ENCODE peak calls at places on chromosomes 13 and 19, in eight cellular contexts. J is cardiac muscle cell; D is NCI-H1105; H is DMS153; V is substantia nigra; Z is memory B cell; X is hippocampal formation; S is activated CD4-positive, CD25-positive, alpha-beta regulatory T cell treated with anti-CD3 and anti-CD28 coated beads, Interleukin-2, amount 50 U/mL, for 16 hours. R is an unnamed sample.

GRCh38 chr19:49939721-49940481 is 10.6 kb upstream of the NUP62 start:
- DNase-seq in D (no peak), S (no peak), J (no peak), Z (no peak), X (no peak), V (no peak), H (no peak), R (no peak)

GRCh38 chr13:41654800-41655199 is 197.4 kb downstream of the RGCC start:
- DNase-seq in D (no peak), H (no peak), Z (no peak), S (no peak), J (no peak), V (no peak), X (no peak), R (no peak)

GRCh38 chr19:3483226-3483628 is at the start of gene SMIM44:
- DNase-seq in Z (no peak), J (no peak), V (no peak), D (no peak), X (no peak), H (no peak), S (no peak), R (no peak)

GRCh38 chr13:19085876-19086275 is 95.7 kb downstream of the TUBA3C start:
- DNase-seq in D (no peak), J (no peak), S (no peak), X (no peak), H (no peak), Z (no peak), V (no peak), R (no peak)

GRCh38 chr19:55809381-55810058 is 22.3 kb downstream of the NLRP11 start:
- DNase-seq in Z (peak; percentile 38), X (no peak), V (no peak), J (no peak), H (peak; percentile 96), D (peak; percentile 98), S (no peak), R (peak; percentile 91)

GRCh38 chr19:18231775-18232174 is 5.5 kb upstream of the PDE4C start:
- DNase-seq in Z (no peak), D (no peak), J (no peak), X (no peak), V (no peak), H (peak; percentile 70), S (no peak), R (no peak)

GRCh38 chr19:48403606-48404005 is 10.1 kb downstream of the GRIN2D start:
- DNase-seq in V (no peak), S (no peak), D (no peak), H (peak; percentile 51), J (peak; percentile 77), Z (no peak), X (peak; percentile 27), R (peak; percentile 73)

GRCh38 chr13:51148952-51149573 is 38.0 kb upstream of the C13orf42 start:
- DNase-seq in S (no peak), D (no peak), Z (no peak), H (peak; percentile 31), J (peak; percentile 76), V (no peak), X (peak; percentile 90), R (no peak)

GRCh38 chr13:110503979-110504499 is 57.5 kb downstream of the RAB20 start:
- DNase-seq in H (no peak), J (no peak), X (no peak), V (no peak), Z (no peak), S (no peak), D (no peak), R (no peak)

GRCh38 chr19:55638864-55639359 is 1.9 kb upstream of the ZNF580 start:
- DNase-seq in X (no peak), H (no peak), Z (no peak), V (no peak), J (peak; percentile 38), D (no peak), S (no peak), R (no peak)

GRCh38 chr19:29389495-29389894 is 136.3 kb upstream of the VSTM2B start:
- DNase-seq in J (no peak), X (no peak), S (no peak), H (no peak), Z (no peak), V (no peak), D (no peak), R (no peak)

GRCh38 chr19:13842294-13843103 is 34.4 kb upstream of the NANOS3 start:
- DNase-seq in V (peak; percentile 42), Z (peak; percentile 82), X (no peak), H (no peak), S (no peak), J (peak; percentile 72), D (no peak), R (no peak)

GRCh38 chr19:45404557-45405434 is at the start of gene PPP1R13L:
- DNase-seq in H (peak; percentile 81), Z (no peak), S (peak; percentile 23), D (peak; percentile 79), X (no peak), V (peak; percentile 39), J (peak; percentile 90), R (peak; percentile 79)

GRCh38 chr13:73416093-73416492 is 357.3 kb downstream of the KLF5 start:
- DNase-seq in X (no peak), S (no peak), J (no peak), D (no peak), H (no peak), Z (no peak), V (no peak), R (no peak)

GRCh38 chr13:23021921-23022320 is 158.9 kb upstream of the SGCG start:
- DNase-seq in S (no peak), Z (no peak), H (no peak), V (no peak), J (no peak), D (no peak), X (peak; percentile 36), R (no peak)

GRCh38 chr19:9934132-9934950 is 2.0 kb downstream of the OLFM2 start:
- DNase-seq in Z (peak; percentile 95), J (peak; percentile 88), D (peak; percentile 60), V (peak; percentile 36), H (no peak), X (peak; percentile 4), S (peak; percentile 65), R (peak; percentile 85)

R was measured in H54.